ENCODE peak calls at places on chromosomes 2 and 18, in four cellular contexts. X, I, E and J are unnamed samples.

GRCh38 chr2:45466045-45466444 is 145.0 kb downstream of the SRBD1 start:
- DNase-seq in X (no peak), I (no peak), E (no peak), J (no peak)

GRCh38 chr2:72330673-72331072 is 183.0 kb upstream of the CYP26B1 start:
- DNase-seq in X (no peak), I (no peak), E (no peak), J (no peak)

GRCh38 chr18:36341944-36342343 is 44.4 kb downstream of the FHOD3 start:
- DNase-seq in X (no peak), I (no peak), E (no peak), J (no peak)

GRCh38 chr2:95760839-95761525 is 169.2 kb downstream of the TRIM43 start:
- DNase-seq in X (no peak), I (no peak), E (no peak), J (no peak)

GRCh38 chr2:39407516-39408296 is 29.4 kb downstream of the MAP4K3 start:
- DNase-seq in X (no peak), I (no peak), E (no peak), J (no peak)

GRCh38 chr2:237540823-237541222 is 25.6 kb upstream of the PRLH start:
- DNase-seq in X (no peak), I (no peak), E (no peak), J (no peak)

GRCh38 chr18:48778344-48779011 is 172.3 kb downstream of the SMAD7 start:
- DNase-seq in X (no peak), I (no peak), E (no peak), J (no peak)

GRCh38 chr18:26575865-26576217 is 27.5 kb upstream of the KCTD1 start:
- DNase-seq in X (no peak), I (no peak), E (no peak), J (no peak)

GRCh38 chr2:24768601-24769000 is 24.6 kb downstream of the PTRHD1 start:
- DNase-seq in X (no peak), I (no peak), E (no peak), J (no peak)

GRCh38 chr2:36964496-36965058 is 1.8 kb downstream of the STRN start:
- DNase-seq in X (no peak), I (no peak), E (no peak), J (no peak)

GRCh38 chr2:36965751-36966369 is 476 bp downstream of the STRN start:
- DNase-seq in X (no peak), I (peak), E (peak), J (no peak)

GRCh38 chr2:36965196-36965595 is 1.1 kb downstream of the STRN start:
- DNase-seq in X (no peak), I (no peak), E (no peak), J (no peak)

GRCh38 chr2:36967236-36967876 is 1.0 kb upstream of the STRN start:
- DNase-seq in X (no peak), I (no peak), E (no peak), J (no peak)

DNA sequence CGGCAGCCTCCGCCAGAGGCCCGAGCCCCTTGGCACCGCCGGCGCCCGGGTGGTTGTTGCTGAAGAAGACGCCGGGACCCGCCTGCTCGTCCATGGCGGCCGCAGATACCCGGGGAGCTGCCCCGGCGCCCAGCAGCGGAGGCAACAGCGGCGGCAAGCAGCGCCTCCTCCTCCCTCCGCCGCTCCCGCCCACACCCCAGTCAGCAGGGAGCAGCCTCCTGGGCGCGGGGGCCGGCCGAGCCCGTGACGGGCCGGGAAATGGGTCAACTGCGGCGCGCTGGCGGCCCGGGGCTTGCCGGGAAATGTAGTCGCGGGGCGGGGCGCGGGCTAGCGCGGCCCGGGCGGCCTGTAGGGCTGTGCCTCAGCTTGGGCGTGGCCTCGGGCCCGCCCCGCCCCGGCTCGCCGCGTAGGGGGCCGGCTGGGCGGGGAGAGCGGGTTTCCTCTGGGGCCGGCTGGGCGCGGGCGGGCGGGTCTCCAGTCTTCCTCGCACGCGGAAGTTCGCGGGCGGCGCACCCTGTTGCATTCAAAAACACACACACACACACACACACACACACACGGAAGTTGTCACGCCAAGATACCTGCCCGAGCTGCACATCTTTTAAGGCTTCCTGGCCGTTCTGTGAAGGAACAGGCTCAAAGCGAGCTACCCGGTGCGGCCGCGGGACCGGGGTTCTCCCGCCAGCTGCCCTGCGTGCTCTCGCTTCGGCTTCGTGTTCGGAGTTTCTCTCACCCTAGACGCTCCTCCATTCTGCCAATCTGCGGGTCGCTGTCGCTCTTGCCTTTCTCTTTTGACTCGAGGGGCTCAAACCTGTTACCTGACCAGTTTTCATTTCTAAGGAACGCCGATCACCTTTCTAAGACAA is at the start of gene STRN:
- DNase-seq in X (peak), I (peak), E (peak), J (peak)
- TF ChIP-seq CTCF in X (no peak), I (no peak), E (no peak), J (no peak)

DNA sequence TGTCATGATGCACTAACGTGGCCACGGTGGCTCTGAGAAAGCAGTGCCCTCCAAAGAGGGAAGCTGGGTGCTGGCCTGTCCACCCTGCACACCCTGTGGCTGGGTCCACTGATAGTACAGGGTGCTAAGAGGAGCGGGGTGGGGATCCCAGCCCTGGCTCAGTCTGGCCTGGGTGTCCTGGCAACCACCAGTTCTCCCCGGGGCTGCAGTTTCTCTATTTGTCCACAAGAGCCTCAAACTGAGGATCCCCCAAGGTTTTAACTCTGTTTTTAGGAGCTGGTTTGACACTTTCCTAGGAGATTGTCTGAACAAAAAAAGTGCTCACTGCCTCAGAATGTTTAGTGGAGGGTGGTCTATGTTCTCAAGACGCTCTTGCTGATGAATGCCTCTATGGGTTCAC is 29.0 kb downstream of the EDAR start:
- DNase-seq in X (no peak), I (no peak), E (no peak), J (no peak)
- TF ChIP-seq CTCF in X (no peak), I (no peak), E (no peak), J (no peak)

GRCh38 chr2:55511508-55512124 is 7.9 kb upstream of the CFAP36 start:
- DNase-seq in X (no peak), I (peak), E (no peak), J (no peak)
- TF ChIP-seq CTCF in X (no peak), I (peak), E (no peak), J (no peak)

DNA sequence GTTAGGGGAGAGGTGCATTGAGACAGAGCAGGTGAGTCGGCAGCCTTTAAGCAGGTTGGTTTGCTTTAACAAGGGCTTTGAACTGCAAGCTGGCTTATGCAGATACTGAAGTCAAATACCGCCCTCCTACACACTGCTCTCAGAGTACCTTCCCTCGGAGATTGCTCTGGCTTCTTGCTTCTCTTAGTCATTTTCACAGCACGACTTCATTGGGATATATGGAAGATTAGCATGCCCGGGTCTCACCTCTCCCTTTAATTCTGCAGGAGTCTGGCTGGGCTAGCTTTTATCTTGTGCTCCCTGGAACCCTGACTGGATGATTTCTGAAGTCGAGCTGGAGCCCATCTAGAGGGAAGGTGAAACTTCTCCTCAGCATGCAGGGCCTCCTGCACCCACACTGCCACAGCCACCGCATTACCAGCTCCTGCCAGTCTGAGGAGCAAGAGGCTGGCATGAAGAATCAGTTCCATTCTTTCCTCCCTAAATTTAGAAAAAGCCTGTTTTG is 395.5 kb upstream of the HNRNPA3 start:
- DNase-seq in X (peak), I (peak), E (peak), J (no peak)
- TF ChIP-seq CTCF in X (no peak), I (peak), E (no peak), J (no peak)

GRCh38 chr2:130357864-130358263 is 2.0 kb downstream of the PTPN18 start:
- DNase-seq in X (peak), I (no peak), E (no peak), J (no peak)

GRCh38 chr2:130354135-130354420 is 1.8 kb upstream of the PTPN18 start:
- DNase-seq in X (no peak), I (no peak), E (no peak), J (no peak)

GRCh38 chr2:130353291-130354134 is 2.3 kb upstream of the PTPN18 start:
- DNase-seq in X (no peak), I (no peak), E (no peak), J (no peak)

GRCh38 chr2:130355181-130355577 is 677 bp upstream of the PTPN18 start:
- DNase-seq in X (no peak), I (no peak), E (no peak), J (peak)

GRCh38 chr2:130355578-130356431 is at the start of gene PTPN18:
- DNase-seq in X (peak), I (peak), E (peak), J (peak)
- TF ChIP-seq CTCF in X (peak), I (peak), E (peak), J (no peak)

GRCh38 chr2:233925402-233925801 is 8.2 kb downstream of the TRPM8 start:
- DNase-seq in X (no peak), I (no peak), E (no peak), J (no peak)
- TF ChIP-seq CTCF in X (no peak), I (no peak), E (no peak), J (no peak)

DNA sequence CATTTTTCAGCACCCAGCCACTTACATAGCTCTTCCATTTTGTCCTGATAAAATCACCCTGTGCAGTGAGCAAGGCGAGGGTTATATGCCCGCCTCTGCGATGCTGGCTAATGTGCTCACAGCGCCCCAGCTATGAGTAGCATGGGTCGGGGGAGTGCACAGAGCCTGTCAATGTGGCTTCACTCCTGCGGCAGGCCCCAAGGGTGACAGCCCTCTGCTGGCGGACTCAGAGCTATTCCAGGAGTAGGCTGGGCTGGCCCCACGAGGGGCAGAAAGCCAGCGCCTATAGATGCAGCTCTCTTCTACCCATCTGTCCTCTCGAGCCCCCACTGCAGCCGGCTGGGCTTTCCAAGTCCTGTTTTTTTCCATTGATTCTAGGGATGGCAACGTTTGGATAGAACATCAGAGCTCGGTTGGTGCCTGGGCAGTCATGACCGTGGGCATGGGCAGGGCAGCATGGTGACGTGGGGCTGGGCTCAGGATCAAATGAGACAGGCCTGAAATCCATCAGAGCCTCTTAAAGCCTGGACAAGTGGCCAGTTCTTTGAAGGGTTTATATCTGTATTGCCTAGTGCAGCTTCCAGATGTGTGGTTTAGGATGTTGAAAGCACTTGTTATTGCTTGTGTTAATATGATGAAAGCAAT is 134.7 kb downstream of the MCFD2 start:
- DNase-seq in X (no peak), I (peak), E (no peak), J (no peak)
- TF ChIP-seq CTCF in X (no peak), I (peak), E (no peak), J (no peak)

GRCh38 chr2:174224665-174225288 is 23.6 kb downstream of the OLA1 start:
- DNase-seq in X (no peak), I (no peak), E (no peak), J (no peak)

GRCh38 chr2:174227748-174228147 is 20.6 kb downstream of the OLA1 start:
- DNase-seq in X (no peak), I (no peak), E (no peak), J (no peak)

GRCh38 chr2:174222154-174222553 is 26.2 kb downstream of the OLA1 start:
- DNase-seq in X (no peak), I (no peak), E (no peak), J (no peak)

GRCh38 chr2:174223359-174223758 is 25.0 kb downstream of the OLA1 start:
- DNase-seq in X (no peak), I (no peak), E (no peak), J (no peak)

GRCh38 chr2:174224125-174224524 is 24.2 kb downstream of the OLA1 start:
- DNase-seq in X (no peak), I (no peak), E (no peak), J (no peak)
- TF ChIP-seq CTCF in X (no peak), I (no peak), E (no peak), J (no peak)